ENCODE peak calls at places on chromosomes 5 and 9, in four cellular contexts. F is right atrium auricular region, R is fibroblast of the conjunctiva, Q is nucleus accumbens. M is an unnamed sample.
A peak's percentile ranks its signal among the peaks of the same experiment; 100 is the strongest.

GRCh38 chr9:5895782-5896181 is 5.1 kb downstream of the MLANA start:
- DNase-seq in F (no peak), R (no peak), Q (no peak), M (peak; percentile 36)

GRCh38 chr9:135224921-135225541 is 137.6 kb downstream of the OLFM1 start:
- DNase-seq in F (no peak), R (no peak), Q (no peak), M (no peak)

GRCh38 chr9:105405514-105406131 is 42.2 kb upstream of the FSD1L start:
- DNase-seq in F (no peak), R (no peak), Q (no peak), M (no peak)

GRCh38 chr9:114156311-114156657 is 947 bp downstream of the COL27A1 start:
- DNase-seq in F (peak; percentile 67), R (no peak), Q (no peak), M (no peak)

GRCh38 chr9:136808075-136808780 is 480 bp downstream of the RABL6 start:
- DNase-seq in F (no peak), R (no peak), Q (peak; percentile 62), M (no peak)

GRCh38 chr9:98018347-98018746 is 35.2 kb downstream of the ANP32B start:
- DNase-seq in F (no peak), R (no peak), Q (no peak), M (no peak)

GRCh38 chr5:15539951-15540350 is 40.0 kb downstream of the FBXL7 start:
- DNase-seq in F (no peak), R (no peak), Q (no peak), M (no peak)

GRCh38 chr9:121133104-121133816 is 58.5 kb downstream of the CNTRL start:
- DNase-seq in F (no peak), R (no peak), Q (no peak), M (peak; percentile 82)

GRCh38 chr5:33531796-33532195 is 91.0 kb downstream of the TARS1 start:
- DNase-seq in F (no peak), R (no peak), Q (no peak), M (no peak)

GRCh38 chr9:19113964-19114679 is 11.4 kb upstream of the HAUS6 start:
- DNase-seq in F (no peak), R (no peak), Q (no peak), M (no peak)

GRCh38 chr9:111634860-111635259 is 3.7 kb downstream of the DNAJC25 start:
- DNase-seq in F (no peak), R (no peak), Q (no peak), M (no peak)

GRCh38 chr5:128966375-128966774 is 1.1 kb downstream of the SLC27A6 start:
- DNase-seq in F (no peak), R (no peak), Q (no peak), M (no peak)

GRCh38 chr9:87445646-87446045 is 52.0 kb upstream of the DAPK1 start:
- DNase-seq in F (peak; percentile 61), R (no peak), Q (no peak), M (peak; percentile 10)

GRCh38 chr9:123569343-123569694 is 213.3 kb downstream of the CRB2 start:
- DNase-seq in F (no peak), R (no peak), Q (no peak), M (no peak)

GRCh38 chr5:1555011-1555807 is 31.4 kb upstream of the LPCAT1 start:
- DNase-seq in F (peak; percentile 42), R (no peak), Q (no peak), M (peak; percentile 68)

GRCh38 chr9:5628183-5628529 is 751 bp upstream of the RIC1 start:
- DNase-seq in F (no peak), R (no peak), Q (no peak), M (no peak)

GRCh38 chr5:1515921-1516571 is 7.7 kb downstream of the LPCAT1 start:
- DNase-seq in F (peak; percentile 53), R (no peak), Q (no peak), M (peak; percentile 94)